ENCODE peak calls at places on chromosomes 7 and 10, in four cellular contexts. S is endothelial cell of umbilical vein, V is H1, M is GM23338. B is an unnamed sample.
A peak's percentile ranks its signal among the peaks of the same experiment; 100 is the strongest.

GRCh38 chr7:35680403-35681013 is 14.4 kb downstream of the HERPUD2 start:
- DNase-seq in S (no peak), V (no peak), M (no peak), B (no peak)

GRCh38 chr7:132966731-132967130 is 115.2 kb downstream of the CHCHD3 start:
- DNase-seq in S (no peak), V (no peak), M (no peak), B (no peak)

GRCh38 chr7:38318803-38319416 is 45.5 kb upstream of the TARP start:
- DNase-seq in S (peak; percentile 74), V (peak; percentile 83), M (peak; percentile 94), B (peak; percentile 23)

GRCh38 chr7:151601521-151602305 is 82.0 kb upstream of the RHEB start:
- DNase-seq in S (no peak), V (no peak), M (no peak), B (no peak)

GRCh38 chr7:93228302-93228701 is 2.0 kb upstream of the HEPACAM2 start:
- DNase-seq in S (peak; percentile 67), V (no peak), M (peak; percentile 80), B (peak; percentile 56)

GRCh38 chr7:117386125-117386709 is 41.1 kb downstream of the ASZ1 start:
- DNase-seq in S (no peak), V (no peak), M (no peak), B (no peak)

GRCh38 chr10:117543245-117543998 is 876 bp downstream of the EMX2 start:
- DNase-seq in S (no peak), V (no peak), M (peak; percentile 72), B (no peak)

GRCh38 chr7:81672872-81673271 is 97.0 kb downstream of the HGF start:
- DNase-seq in S (no peak), V (no peak), M (peak; percentile 89), B (no peak)

GRCh38 chr10:101880190-101880573 is 36.6 kb upstream of the KCNIP2 start:
- DNase-seq in S (no peak), V (no peak), M (no peak), B (no peak)

GRCh38 chr7:139647085-139647484 is 123.6 kb downstream of the CLEC2L start:
- DNase-seq in S (no peak), V (no peak), M (no peak), B (no peak)

GRCh38 chr7:139647812-139648616 is 124.5 kb downstream of the CLEC2L start:
- DNase-seq in S (peak; percentile 35), V (no peak), M (peak; percentile 27), B (no peak)

GRCh38 chr7:139650429-139651100 is 127.1 kb downstream of the CLEC2L start:
- DNase-seq in S (no peak), V (no peak), M (no peak), B (no peak)

GRCh38 chr7:139648617-139648932 is 125.1 kb downstream of the CLEC2L start:
- DNase-seq in S (no peak), V (no peak), M (peak; percentile 31), B (no peak)

DNA sequence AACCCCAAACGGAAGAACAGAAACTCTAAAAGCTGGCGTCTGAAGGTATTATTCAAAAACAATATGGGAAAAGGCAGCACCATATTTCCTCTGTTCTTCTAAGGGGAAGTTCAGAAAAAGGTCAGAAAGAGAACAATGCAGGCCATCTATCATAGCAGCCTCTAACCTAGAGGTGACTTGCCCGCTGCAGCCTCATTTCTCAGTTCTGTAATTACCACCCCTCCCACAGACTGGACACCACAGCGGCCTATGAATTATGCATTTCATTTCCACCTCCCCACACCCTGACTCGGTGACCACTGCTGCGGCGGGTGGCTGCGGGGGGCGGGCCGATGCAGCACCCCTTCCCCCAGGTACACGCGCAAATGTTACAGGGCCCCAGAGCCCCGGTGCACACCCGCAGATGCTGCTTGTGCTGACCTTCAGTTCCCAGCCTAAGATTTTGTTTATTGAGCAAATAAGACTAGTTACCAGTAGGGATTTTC is 125.5 kb downstream of the CLEC2L start:
- DNase-seq in S (peak; percentile 75), V (no peak), M (no peak), B (no peak)
- TF ChIP-seq POLR2AphosphoS5 in S (no peak), V (no peak), M (no peak), B (no peak)

GRCh38 chr10:75429159-75429827 is 2.1 kb upstream of the LRMDA start:
- DNase-seq in S (no peak), V (no peak), M (no peak), B (no peak)
- H3K4me2 ChIP-seq in S (no peak overlapping the region), V (no peak overlapping the region), M (peak overlapping the region; percentile 78), B (peak overlapping the region; percentile 97)

GRCh38 chr10:7696545-7696944 is 6.6 kb upstream of the ITIH2 start:
- DNase-seq in S (no peak), V (no peak), M (no peak), B (peak; percentile 82)
- TF ChIP-seq POLR2AphosphoS5 in S (no peak), V (no peak), M (no peak), B (no peak)

DNA sequence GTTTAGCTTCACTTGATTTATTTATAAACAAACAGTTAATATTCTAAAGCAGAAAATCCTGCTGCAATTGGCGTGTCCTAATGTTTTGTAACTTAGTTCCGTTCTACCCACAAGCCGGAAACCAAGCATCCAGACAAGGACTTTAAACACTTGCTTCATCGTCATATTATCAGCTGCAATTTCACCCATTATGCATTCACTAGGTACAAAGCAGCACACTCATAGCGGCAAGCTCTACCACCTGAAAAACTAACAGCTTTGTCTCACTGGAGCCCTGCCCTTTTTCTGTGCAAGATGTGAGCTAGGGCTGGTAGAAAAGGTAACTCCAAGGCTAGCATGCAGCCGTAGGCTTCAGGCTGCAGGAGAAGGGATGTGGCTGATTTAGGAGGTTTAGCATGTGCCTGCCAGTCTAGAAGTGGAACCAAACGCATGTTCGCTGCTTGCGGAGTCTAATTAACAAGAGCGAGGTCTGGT is 43.7 kb upstream of the BPGM start:
- DNase-seq in S (no peak), V (no peak), M (no peak), B (peak; percentile 76)
- H3K4me2 ChIP-seq in S (no peak overlapping the region), V (no peak overlapping the region), M (no peak overlapping the region), B (peak overlapping the region; percentile 90)

GRCh38 chr10:78442836-78443550 is 409.3 kb downstream of the RPS24 start:
- DNase-seq in S (no peak), V (no peak), M (no peak), B (no peak)
- TF ChIP-seq POLR2AphosphoS5 in S (no peak), V (no peak), M (no peak), B (no peak)

DNA sequence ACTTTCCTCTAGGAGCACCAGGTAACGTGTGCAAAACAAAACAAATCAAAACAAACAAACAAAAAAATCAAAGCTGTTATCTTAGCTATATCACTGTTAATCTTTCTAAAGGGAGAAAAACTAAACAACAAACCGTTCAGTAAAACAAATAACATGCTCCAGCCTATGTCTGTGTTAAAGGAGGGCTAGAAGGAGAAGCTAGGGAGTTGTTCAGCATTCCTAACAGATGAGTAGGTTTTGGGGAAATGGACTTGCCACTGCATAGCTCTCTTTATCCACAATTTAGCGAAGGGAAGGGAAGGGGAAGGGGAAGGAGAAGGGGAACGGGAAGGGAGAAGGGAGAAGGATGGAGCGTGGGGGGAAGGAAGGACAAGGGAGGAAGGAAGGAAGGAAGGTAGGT is 134.2 kb upstream of the AKR1E2 start:
- DNase-seq in S (no peak), V (no peak), M (no peak), B (no peak)
- H3K4me2 ChIP-seq in S (no peak overlapping the region), V (no peak overlapping the region), M (no peak overlapping the region), B (no peak overlapping the region)

GRCh38 chr7:70937424-70937823 is 194.5 kb upstream of the GALNT17 start:
- DNase-seq in S (no peak), V (no peak), M (no peak), B (no peak)

GRCh38 chr7:70935311-70935710 is 196.6 kb upstream of the GALNT17 start:
- DNase-seq in S (no peak), V (no peak), M (no peak), B (no peak)

GRCh38 chr7:70940597-70940996 is 191.3 kb upstream of the GALNT17 start:
- DNase-seq in S (no peak), V (no peak), M (no peak), B (no peak)

DNA sequence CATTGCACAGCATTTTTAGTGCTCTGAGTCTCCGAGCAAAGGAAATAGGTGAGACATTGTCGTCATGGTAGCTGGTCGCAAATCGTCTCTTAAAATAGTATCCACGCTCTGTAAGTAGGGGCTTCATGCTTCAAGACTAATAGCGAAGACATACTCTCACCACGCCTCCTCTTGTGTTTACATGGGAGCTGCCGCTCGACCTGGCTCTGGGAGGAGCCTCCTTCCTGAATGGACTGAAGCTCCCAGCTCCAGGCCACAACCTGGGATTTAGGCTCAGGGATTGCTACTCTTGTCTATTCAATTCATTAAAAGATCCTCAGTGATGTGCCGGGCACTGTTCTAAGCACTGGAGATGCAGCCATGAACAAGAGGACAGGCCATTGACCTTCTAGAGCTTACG is 196.1 kb upstream of the GALNT17 start:
- DNase-seq in S (no peak), V (no peak), M (no peak), B (no peak)
- TF ChIP-seq POLR2AphosphoS5 in S (no peak), V (no peak), M (no peak), B (no peak)

GRCh38 chr7:143016996-143017395 is 9.9 kb downstream of the OR9A2 start:
- DNase-seq in S (no peak), V (no peak), M (no peak), B (no peak)
- H3K4me2 ChIP-seq in S (no peak overlapping the region), V (no peak overlapping the region), M (no peak overlapping the region), B (no peak overlapping the region)

DNA sequence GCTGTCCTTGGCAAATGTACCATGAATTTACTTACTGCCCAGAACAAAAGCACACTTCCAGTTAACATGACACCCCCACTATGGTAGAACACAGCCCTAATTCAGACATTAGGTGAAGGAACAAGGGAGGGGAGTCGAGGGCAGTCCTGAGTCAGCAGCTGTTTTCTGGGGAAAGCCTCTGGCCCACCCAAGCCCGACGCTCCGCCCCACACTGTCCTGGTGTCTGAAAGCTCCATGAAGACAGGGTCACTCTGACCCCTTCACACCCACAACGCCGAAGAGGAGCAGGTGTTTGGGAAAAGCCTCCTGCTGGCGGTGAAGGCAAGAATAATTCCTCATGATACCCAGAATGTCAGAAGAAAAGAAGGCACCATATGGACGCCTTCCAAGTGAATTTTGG is 172.2 kb downstream of the DIP2C start:
- DNase-seq in S (no peak), V (no peak), M (no peak), B (no peak)
- TF ChIP-seq POLR2AphosphoS5 in S (no peak), V (no peak), M (no peak), B (no peak)